ENCODE peak calls at places on chromosomes 16 and 17, in eight cellular contexts. A is mesothelial cell of epicardium; F is cardiac muscle cell; E is A172; I is activated CD4-positive, CD25-positive, alpha-beta regulatory T cell treated with anti-CD3 and anti-CD28 coated beads, Interleukin-2, amount 50 U/mL, for 16 hours; N is activated CD8-positive, alpha-beta T cell treated with anti-CD3 and anti-CD28 coated beads for 36 hours; Y is stimulated activated CD4-positive, alpha-beta T cell treated with anti-CD3 and anti-CD28 coated beads, Interleukin-2, amount 100 ng/mL, for 48 hours; K is T-helper 17 cell. Z is an unnamed sample.
A peak's percentile ranks its signal among the peaks of the same experiment; 100 is the strongest.

GRCh38 chr16:75081179-75081859 is 35.3 kb downstream of the LDHD start:
- DNase-seq in A (no peak), F (no peak), E (no peak), I (no peak), N (no peak), Y (no peak), K (no peak), Z (no peak)

GRCh38 chr17:43438626-43439529 is 40.1 kb downstream of the ARL4D start:
- DNase-seq in A (no peak), F (no peak), E (no peak), I (no peak), N (no peak), Y (no peak), K (no peak), Z (no peak)

GRCh38 chr16:77782694-77783093 is 5.7 kb upstream of the VAT1L start:
- DNase-seq in A (no peak), F (no peak), E (no peak), I (no peak), N (no peak), Y (no peak), K (no peak), Z (no peak)

GRCh38 chr16:89579351-89579750 is 3.8 kb downstream of the CPNE7 start:
- DNase-seq in A (no peak), F (no peak), E (no peak), I (no peak), N (no peak), Y (no peak), K (no peak), Z (no peak)

GRCh38 chr17:63534816-63535455 is 11.8 kb downstream of the KCNH6 start:
- DNase-seq in A (no peak), F (no peak), E (no peak), I (no peak), N (no peak), Y (no peak), K (no peak), Z (no peak)

GRCh38 chr16:55828680-55829079 is 4.2 kb downstream of the CES1 start:
- DNase-seq in A (peak; percentile 34), F (no peak), E (no peak), I (no peak), N (no peak), Y (no peak), K (no peak), Z (no peak)

GRCh38 chr17:40779181-40779909 is 3.0 kb downstream of the KRT27 start:
- DNase-seq in A (no peak), F (peak; percentile 17), E (no peak), I (no peak), N (peak; percentile 23), Y (peak; percentile 9), K (no peak), Z (no peak)

GRCh38 chr17:83155128-83156081 is 76.0 kb downstream of the METRNL start:
- DNase-seq in A (no peak), F (no peak), E (peak; percentile 73), I (no peak), N (peak; percentile 54), Y (peak; percentile 20), K (no peak), Z (no peak)

GRCh38 chr16:79897444-79898146 is 297.1 kb upstream of the MAF start:
- DNase-seq in A (no peak), F (no peak), E (peak; percentile 16), I (no peak), N (no peak), Y (no peak), K (no peak), Z (no peak)

GRCh38 chr17:68599091-68599872 is 1.9 kb downstream of the FAM20A start:
- DNase-seq in A (no peak), F (no peak), E (peak; percentile 78), I (no peak), N (no peak), Y (no peak), K (no peak), Z (no peak)

GRCh38 chr16:89581045-89581695 is 5.6 kb downstream of the CPNE7 start:
- DNase-seq in A (no peak), F (no peak), E (peak; percentile 98), I (no peak), N (no peak), Y (no peak), K (no peak), Z (no peak)